ENCODE peak calls at places on chromosomes 13 and 19, in five cellular contexts. Q, X, R, V and F are unnamed samples.

GRCh38 chr19:11091343-11092153 is 2.3 kb downstream of the LDLR start:
- DNase-seq in Q (peak; percentile 83), X (no peak), R (no peak), V (peak; percentile 94), F (no peak)

GRCh38 chr13:59424661-59425060 is 739.1 kb downstream of the DIAPH3 start:
- DNase-seq in V (no peak), Q (no peak), R (no peak), X (no peak), F (no peak)

GRCh38 chr13:65679240-65679639 is 1550.9 kb downstream of the PCDH9 start:
- DNase-seq in R (no peak), X (no peak), Q (no peak), V (no peak), F (no peak)

GRCh38 chr13:103351035-103351828 is 285.0 kb upstream of the SLC10A2 start:
- DNase-seq in V (no peak), R (no peak), X (no peak), Q (no peak), F (no peak)

GRCh38 chr19:48746738-48747575 is at the start of gene IZUMO1:
- DNase-seq in Q (peak; percentile 59), X (peak; percentile 89), R (peak; percentile 77), V (no peak), F (no peak)

GRCh38 chr19:38425810-38426466 is at the start of gene RASGRP4:
- DNase-seq in R (peak; percentile 76), Q (no peak), X (no peak), V (no peak), F (no peak)

GRCh38 chr19:41351339-41352245 is 2.1 kb downstream of the TGFB1 start:
- DNase-seq in R (peak; percentile 85), V (no peak), Q (no peak), X (peak; percentile 62), F (no peak)

GRCh38 chr13:110882228-110882627 is 32.6 kb downstream of the ANKRD10 start:
- DNase-seq in R (no peak), V (no peak), Q (no peak), X (no peak), F (no peak)

DNA sequence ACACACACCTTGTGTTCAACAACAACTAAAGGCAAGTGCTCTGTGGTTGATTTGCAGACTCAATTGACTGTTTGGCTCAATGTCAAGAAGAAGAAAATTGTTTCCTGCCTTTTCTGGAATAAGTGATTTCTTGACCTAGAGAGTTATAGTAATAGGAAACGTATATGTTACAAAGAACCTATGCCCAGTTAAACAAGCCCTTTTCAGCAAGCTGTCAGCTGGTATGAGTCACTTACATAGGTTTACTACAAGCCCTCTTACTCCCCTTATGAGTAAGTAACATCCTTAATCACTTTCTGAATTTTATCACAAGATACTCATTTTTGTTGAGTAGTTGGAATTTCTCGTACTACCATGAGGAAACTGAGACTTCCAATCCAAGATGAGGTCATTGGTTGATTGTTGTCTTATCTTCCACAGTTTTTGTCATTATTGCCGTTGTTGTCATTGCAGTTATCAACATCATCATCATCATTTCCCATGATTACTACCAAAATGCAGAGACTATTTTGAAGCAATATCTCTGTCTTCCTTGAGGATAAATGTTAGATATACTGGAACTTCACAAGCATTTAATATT is 105.8 kb downstream of the RAP2A start:
- DNase-seq in V (no peak), X (no peak), Q (no peak), R (no peak), F (no peak)
- H3K27ac ChIP-seq in V (no peak overlapping the region), X (no peak overlapping the region), Q (no peak overlapping the region), R (no peak overlapping the region), F (no peak overlapping the region)

GRCh38 chr13:91724591-91724990 is 326.2 kb downstream of the GPC5 start:
- DNase-seq in V (no peak), Q (no peak), R (no peak), X (no peak), F (no peak)
- TF ChIP-seq ZBTB33 in V (no peak), Q (no peak), R (no peak), X (no peak), F (no peak)

GRCh38 chr19:7340959-7341837 is 7.5 kb upstream of the ARHGEF18 start:
- DNase-seq in V (peak; percentile 73), X (peak; percentile 71), R (peak; percentile 62), Q (peak; percentile 67), F (peak; percentile 92)
- H3K4me2 ChIP-seq in V (peak overlapping the region; percentile 48), X (no peak overlapping the region), R (no peak overlapping the region), Q (peak overlapping the region; percentile 74), F (peak overlapping the region; percentile 66)

DNA sequence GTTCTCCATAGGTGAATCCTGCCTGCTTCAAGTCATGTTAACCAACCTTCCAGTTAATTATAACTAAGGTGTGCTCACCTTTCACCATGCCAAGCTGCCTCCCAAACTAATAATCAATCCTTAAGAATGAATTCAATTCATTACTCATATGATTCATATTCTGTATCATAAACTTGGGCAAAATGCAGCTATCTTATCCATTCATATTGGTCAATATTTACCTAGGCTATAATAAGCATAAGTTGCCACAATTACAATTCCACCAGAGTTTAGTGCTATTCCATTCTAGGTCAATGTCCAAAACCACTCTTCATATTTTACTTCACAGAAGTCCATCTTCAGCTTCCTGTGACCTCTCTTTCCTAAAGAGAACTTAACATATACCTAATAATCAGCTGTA is 13.4 kb downstream of the ELF1 start:
- DNase-seq in V (no peak), Q (no peak), R (no peak), X (no peak), F (no peak)
- H3K27ac ChIP-seq in V (peak overlapping the region; percentile 45), Q (no peak overlapping the region), R (peak overlapping the region; percentile 71), X (no peak overlapping the region), F (peak overlapping the region; percentile 78)

GRCh38 chr13:96052655-96053002 is 572 bp downstream of the UGGT2 start:
- DNase-seq in R (peak; percentile 20), V (peak; percentile 52), Q (peak; percentile 37), X (peak; percentile 61), F (peak; percentile 28)

GRCh38 chr13:96053003-96053703 is at the start of gene UGGT2:
- DNase-seq in Q (peak; percentile 91), X (peak; percentile 99), R (peak; percentile 92), V (peak; percentile 85), F (peak; percentile 64)
- TF ChIP-seq ZBTB33 in Q (peak; percentile 25), X (no peak), R (no peak), V (no peak), F (no peak)